ENCODE peak calls at places on chromosomes 13 and 19, in ten cellular contexts. B is RWPE1; I is sciatic nerve; N is activated CD8-positive, alpha-beta memory T cell treated with anti-CD3 and anti-CD28 coated beads for 4 hours; X is testis; Y is cardiac fibroblast; J is A172; E is GM13976; S is M059J; F is fibroblast of lung. T is an unnamed sample.

GRCh38 chr13:89514534-89515312 is 1832.8 kb upstream of the MIR17HG start:
- DNase-seq in J (peak), N (no peak), F (peak), S (peak), B (peak), I (no peak), Y (peak), E (no peak), X (no peak), T (no peak)

GRCh38 chr19:37699057-37699456 is 20.5 kb downstream of the ZNF607 start:
- DNase-seq in N (no peak), B (no peak), J (peak), Y (no peak), F (peak), I (no peak), E (no peak), S (peak), X (no peak), T (no peak)

GRCh38 chr19:57527136-57527881 is at the start of gene ZNF549:
- DNase-seq in B (peak), S (peak), I (peak), X (peak), N (peak), E (peak), F (peak), J (peak), Y (peak), T (peak)

GRCh38 chr19:40348961-40349507 is 539 bp downstream of the PLD3 start:
- DNase-seq in Y (peak), N (no peak), F (peak), J (peak), X (no peak), E (no peak), B (peak), I (no peak), S (peak), T (no peak)

GRCh38 chr13:36992362-36992761 is 6.8 kb downstream of the ALG5 start:
- DNase-seq in E (no peak), B (no peak), Y (no peak), N (no peak), I (no peak), X (no peak), J (no peak), S (no peak), F (no peak), T (no peak)

GRCh38 chr19:4014541-4015491 is 7.3 kb downstream of the PIAS4 start:
- DNase-seq in N (no peak), S (no peak), F (no peak), B (no peak), E (no peak), Y (no peak), X (peak), J (no peak), I (no peak), T (peak)

GRCh38 chr13:106274551-106275208 is 260.8 kb downstream of the EFNB2 start:
- DNase-seq in Y (no peak), S (peak), F (peak), I (no peak), B (peak), E (no peak), X (no peak), N (no peak), J (no peak), T (no peak)

GRCh38 chr19:30752876-30753275 is 380.7 kb downstream of the ZNF536 start:
- DNase-seq in F (no peak), X (no peak), E (no peak), B (no peak), S (no peak), N (no peak), J (no peak), Y (no peak), I (no peak), T (no peak)

GRCh38 chr19:41373993-41374392 is 2.3 kb upstream of the TMEM91 start:
- DNase-seq in Y (peak), E (no peak), N (no peak), S (peak), I (peak), J (peak), F (peak), B (peak), X (peak), T (no peak)

GRCh38 chr13:110017379-110017778 is 231.0 kb upstream of the IRS2 start:
- DNase-seq in N (no peak), S (peak), B (peak), E (no peak), J (peak), F (peak), I (no peak), X (no peak), Y (peak), T (no peak)

GRCh38 chr19:15421726-15422260 is 3.0 kb upstream of the AKAP8L start:
- DNase-seq in N (no peak), B (no peak), F (no peak), I (no peak), Y (no peak), X (no peak), E (no peak), J (no peak), S (no peak), T (no peak)

GRCh38 chr13:30111810-30112209 is 195.5 kb downstream of the KATNAL1 start:
- DNase-seq in N (no peak), E (no peak), Y (no peak), I (no peak), B (no peak), S (no peak), F (no peak), X (no peak), J (no peak), T (no peak)

GRCh38 chr19:38049105-38049649 is 142.2 kb downstream of the SIPA1L3 start:
- DNase-seq in N (peak), F (no peak), Y (no peak), E (peak), X (no peak), S (no peak), I (no peak), J (peak), B (no peak), T (no peak)

GRCh38 chr19:15398501-15399233 is 19.1 kb upstream of the AKAP8 start:
- DNase-seq in I (peak), F (no peak), S (no peak), E (no peak), J (no peak), X (no peak), Y (no peak), B (no peak), N (no peak), T (no peak)

GRCh38 chr13:46962286-46962941 is 65.6 kb upstream of the HTR2A start:
- DNase-seq in B (peak), N (no peak), I (no peak), Y (peak), J (peak), X (no peak), S (peak), E (peak), F (peak), T (no peak)

GRCh38 chr13:79541426-79542049 is 60.6 kb downstream of the NDFIP2 start:
- DNase-seq in Y (peak), F (peak), B (peak), S (peak), X (no peak), I (no peak), E (peak), J (peak), N (no peak), T (no peak)

GRCh38 chr19:56837892-56838679 is 2.4 kb downstream of the PEG3 start:
- DNase-seq in I (peak), J (no peak), F (no peak), B (no peak), N (no peak), E (peak), X (peak), S (peak), Y (peak), T (no peak)

GRCh38 chr13:51821666-51822065 is 17.7 kb upstream of the DHRS12 start:
- DNase-seq in Y (no peak), J (no peak), F (no peak), B (no peak), X (no peak), N (no peak), S (no peak), I (no peak), E (no peak), T (no peak)

GRCh38 chr13:44352671-44353070 is 21.0 kb upstream of the SERP2 start:
- DNase-seq in J (no peak), B (no peak), E (no peak), X (no peak), I (no peak), Y (no peak), N (no peak), F (no peak), S (peak), T (no peak)

GRCh38 chr13:48493076-48493765 is 39.7 kb downstream of the RCBTB2 start:
- DNase-seq in Y (peak), B (no peak), F (no peak), X (no peak), S (no peak), N (no peak), I (no peak), J (no peak), E (no peak), T (no peak)

GRCh38 chr13:79141082-79141481 is 265.0 kb downstream of the RBM26 start:
- DNase-seq in J (no peak), E (no peak), B (no peak), X (no peak), S (no peak), I (no peak), F (no peak), Y (no peak), N (no peak), T (no peak)

GRCh38 chr13:30355839-30356238 is 48.5 kb upstream of the KATNAL1 start:
- DNase-seq in X (no peak), S (no peak), B (no peak), J (no peak), N (no peak), F (no peak), I (no peak), Y (no peak), E (no peak), T (no peak)

GRCh38 chr19:31418055-31418454 is 68.8 kb upstream of the TSHZ3 start:
- DNase-seq in F (no peak), S (no peak), J (no peak), X (no peak), N (no peak), Y (no peak), I (no peak), E (no peak), B (peak), T (no peak)